ENCODE peak calls at places on chromosomes 1 and 21, in four cellular contexts. G is right lobe of liver, V is prostate gland, M is esophagus muscularis mucosa. N is an unnamed sample. For H3K4me1, the result is how much of the 10 kb centered on the place peaks cover.

GRCh38 chr1:235883261-235883927 is 16.7 kb upstream of the LYST start:
- DNase-seq in V (peak), G (peak), M (peak), N (peak)

GRCh38 chr21:42117229-42118048 is 46.3 kb downstream of the UMODL1 start:
- DNase-seq in M (no peak), G (peak), V (peak), N (peak)

GRCh38 chr21:40752125-40752524 is 94.8 kb downstream of the DSCAM start:
- DNase-seq in V (no peak), M (peak), G (no peak), N (no peak)

GRCh38 chr1:147292012-147292411 is 49.5 kb downstream of the CHD1L start:
- DNase-seq in G (no peak), V (no peak), M (no peak), N (no peak)

GRCh38 chr1:214404154-214404553 is 123.2 kb downstream of the SMYD2 start:
- DNase-seq in M (no peak), G (no peak), V (no peak), N (no peak)

GRCh38 chr1:3717041-3717714 is 35.1 kb upstream of the CCDC27 start:
- DNase-seq in M (no peak), V (peak), G (no peak), N (no peak)

GRCh38 chr1:97920832-97921571 is at the start of gene DPYD:
- DNase-seq in G (peak), M (peak), V (peak), N (peak)

GRCh38 chr1:197080323-197080722 is 13.3 kb upstream of the F13B start:
- DNase-seq in M (no peak), G (no peak), V (no peak), N (no peak)

GRCh38 chr1:175704621-175705020 is 38.8 kb downstream of the TNR start:
- DNase-seq in V (no peak), G (no peak), M (no peak), N (no peak)

GRCh38 chr1:23118957-23119792 is 49.5 kb downstream of the LUZP1 start:
- DNase-seq in M (no peak), G (no peak), V (no peak), N (no peak)

GRCh38 chr1:185406006-185406974 is 89.2 kb upstream of the IVNS1ABP start:
- DNase-seq in M (no peak), G (no peak), V (no peak), N (no peak)

GRCh38 chr1:151281225-151281968 is 702 bp upstream of the ZNF687 start:
- DNase-seq in M (peak), V (peak), G (peak), N (peak)
- TF ChIP-seq POLR2A in M (no peak), V (peak), G (peak), N (peak)

GRCh38 chr1:155008015-155008941 is 5.7 kb downstream of the ZBTB7B start:
- DNase-seq in M (no peak), V (peak), G (no peak), N (peak)
- H3K4me1 ChIP-seq in M (half or more), V (under half), G (half or more), N (half or more)

GRCh38 chr1:231211005-231211857 is 29.8 kb upstream of the GNPAT start:
- DNase-seq in G (peak), V (peak), M (no peak), N (peak)
- H3K4me3 ChIP-seq in G (peak), V (peak), M (peak), N (peak)

GRCh38 chr1:37931493-37932158 is 15.2 kb downstream of the INPP5B start:
- DNase-seq in V (peak), M (peak), G (peak), N (peak)
- TF ChIP-seq POLR2A in V (peak), M (no peak), G (peak), N (peak)

GRCh38 chr21:45030637-45031218 is 43.7 kb upstream of the ADARB1 start:
- DNase-seq in V (no peak), M (no peak), G (no peak), N (no peak)

GRCh38 chr21:45032332-45032731 is 42.0 kb upstream of the ADARB1 start:
- DNase-seq in V (no peak), G (no peak), M (no peak), N (no peak)

GRCh38 chr21:45029968-45030636 is 44.3 kb upstream of the ADARB1 start:
- DNase-seq in V (no peak), G (no peak), M (no peak), N (no peak)

GRCh38 chr21:45032977-45033705 is 41.2 kb upstream of the ADARB1 start:
- DNase-seq in G (no peak), M (no peak), V (no peak), N (no peak)

DNA sequence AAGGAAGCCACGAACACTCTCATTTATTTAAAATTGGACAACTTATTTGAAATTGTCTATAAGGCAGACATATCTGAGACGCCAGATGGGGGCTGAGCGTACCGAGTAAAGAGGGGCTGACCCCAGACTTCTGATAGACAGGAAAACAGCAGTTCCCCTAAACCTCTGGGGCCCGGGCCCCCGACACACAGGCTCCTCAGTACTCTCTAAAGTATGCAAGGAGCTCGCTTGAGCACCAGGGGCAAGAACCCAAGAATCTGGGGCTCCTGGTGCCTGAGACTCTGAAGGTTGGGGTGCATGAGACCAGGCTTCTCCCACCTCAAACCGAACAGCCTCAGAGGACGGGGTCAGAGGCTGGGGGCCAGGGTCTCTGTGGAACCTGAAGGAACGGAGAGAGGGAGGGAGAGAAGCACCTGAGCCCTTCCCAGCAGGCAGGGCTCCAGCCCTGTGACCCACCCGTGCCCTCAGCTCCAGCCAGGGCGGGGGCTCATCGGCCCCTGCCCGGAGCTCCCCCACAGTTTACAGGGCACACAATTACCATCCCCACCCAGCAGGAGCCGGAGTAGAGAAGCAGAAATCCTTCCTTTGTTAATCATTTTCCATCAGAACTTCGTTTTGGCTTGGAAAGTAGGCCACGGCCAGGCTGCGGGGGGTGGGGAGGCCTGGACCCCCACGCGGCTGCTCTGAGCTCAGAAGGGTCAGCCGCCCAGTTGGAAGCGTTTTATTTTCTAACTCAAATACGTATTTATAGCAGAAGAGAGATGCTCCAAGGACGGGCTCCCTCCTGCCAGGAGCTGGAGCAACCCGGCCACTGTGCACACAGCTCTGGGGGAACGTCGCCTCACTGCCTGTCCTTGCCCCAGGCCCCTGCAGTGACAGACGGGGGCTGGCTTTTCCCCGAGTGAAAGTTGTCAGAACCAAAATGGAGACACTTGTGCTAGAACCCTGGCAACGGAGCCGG is 42.9 kb upstream of the ADARB1 start:
- DNase-seq in M (no peak), V (no peak), G (no peak), N (no peak)
- H3K4me1 ChIP-seq in M (half or more), V (under half), G (under half), N (under half)

GRCh38 chr1:81878538-81878937 is 77.8 kb downstream of the ADGRL2 start:
- DNase-seq in M (no peak), V (no peak), G (no peak), N (no peak)

GRCh38 chr1:81877940-81878339 is 77.2 kb downstream of the ADGRL2 start:
- DNase-seq in G (no peak), M (no peak), V (no peak), N (no peak)

GRCh38 chr1:81873946-81874345 is 73.2 kb downstream of the ADGRL2 start:
- DNase-seq in G (no peak), M (no peak), V (no peak), N (no peak)

GRCh38 chr1:81874461-81874860 is 73.7 kb downstream of the ADGRL2 start:
- DNase-seq in M (no peak), G (no peak), V (no peak), N (no peak)

DNA sequence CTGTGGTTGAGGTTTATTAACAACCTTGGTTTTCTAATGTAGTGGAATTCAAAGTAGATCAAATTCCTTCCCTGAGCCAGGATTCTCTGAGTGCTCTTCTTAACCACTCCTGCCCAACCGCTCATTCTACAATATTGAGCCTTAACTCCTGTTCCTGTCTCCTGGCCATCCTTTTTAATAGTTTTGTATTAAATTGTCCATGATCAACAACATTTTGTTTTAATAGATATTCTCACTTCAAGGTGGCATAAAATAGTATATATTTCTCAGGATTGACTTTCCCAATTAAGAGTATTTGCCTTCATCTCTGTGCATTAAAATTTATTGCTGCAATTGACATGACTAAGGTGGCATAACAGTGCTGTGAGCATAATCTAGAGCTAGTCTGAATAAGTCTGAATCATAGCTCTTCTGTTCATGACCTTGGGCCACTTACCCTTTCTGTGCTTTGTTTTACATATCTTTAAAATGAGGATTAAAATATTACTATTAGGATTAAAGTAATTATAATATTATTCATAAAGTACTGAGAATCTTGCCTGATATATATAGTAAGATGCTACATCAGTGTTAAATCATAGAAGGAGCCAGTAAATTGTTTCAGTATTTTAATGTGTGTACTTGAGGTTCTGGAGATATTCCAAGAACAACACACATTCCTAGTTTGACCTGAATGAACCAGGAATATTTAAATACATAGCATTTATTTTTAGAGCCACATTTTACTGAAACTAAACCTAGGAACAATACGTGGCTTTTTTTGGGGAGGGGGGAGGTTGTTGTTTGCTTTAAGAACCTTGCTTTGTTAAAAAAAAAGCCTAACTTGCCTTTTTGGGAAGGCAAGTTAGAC is 76.4 kb downstream of the ADGRL2 start:
- DNase-seq in G (no peak), V (no peak), M (no peak), N (no peak)
- H3K4me3 ChIP-seq in G (no peak), V (no peak), M (no peak), N (no peak)